ENCODE peak calls at places on chromosomes 2 and 18, in ten cellular contexts. W, Y, A, C, D, J, V, G, L and F are unnamed samples.

GRCh38 chr2:181047829-181048228 is 67.4 kb downstream of the UBE2E3 start:
- DNase-seq in W (no peak), Y (no peak), A (no peak), C (no peak), D (no peak), J (no peak), V (no peak), G (no peak), L (no peak), F (no peak)

GRCh38 chr2:66571873-66572272 is 136.9 kb downstream of the MEIS1 start:
- DNase-seq in W (peak), Y (no peak), A (no peak), C (no peak), D (no peak), J (no peak), V (no peak), G (no peak), L (no peak), F (no peak)

GRCh38 chr2:202215179-202215578 is 23.2 kb downstream of the SUMO1 start:
- DNase-seq in W (no peak), Y (no peak), A (no peak), C (no peak), D (no peak), J (no peak), V (no peak), G (no peak), L (no peak), F (no peak)

GRCh38 chr2:177405029-177405692 is 12.6 kb downstream of the AGPS start:
- DNase-seq in W (no peak), Y (no peak), A (no peak), C (no peak), D (no peak), J (no peak), V (no peak), G (no peak), L (no peak), F (no peak)

GRCh38 chr2:185188656-185189055 is 549.9 kb upstream of the FSIP2 start:
- DNase-seq in W (peak), Y (no peak), A (peak), C (no peak), D (no peak), J (no peak), V (peak), G (no peak), L (no peak), F (peak)

GRCh38 chr2:147989809-147990403 is 30.6 kb downstream of the ORC4 start:
- DNase-seq in W (peak), Y (peak), A (peak), C (peak), D (peak), J (peak), V (peak), G (no peak), L (no peak), F (peak)

GRCh38 chr2:183021613-183022012 is 16.6 kb downstream of the NCKAP1 start:
- DNase-seq in W (no peak), Y (no peak), A (no peak), C (no peak), D (no peak), J (no peak), V (no peak), G (no peak), L (no peak), F (no peak)

GRCh38 chr2:147511491-147511948 is 333.3 kb upstream of the ACVR2A start:
- DNase-seq in W (peak), Y (peak), A (no peak), C (peak), D (peak), J (peak), V (no peak), G (no peak), L (no peak), F (no peak)

GRCh38 chr2:188577231-188577630 is 285.6 kb downstream of the GULP1 start:
- DNase-seq in W (no peak), Y (no peak), A (no peak), C (no peak), D (no peak), J (no peak), V (no peak), G (no peak), L (no peak), F (no peak)

GRCh38 chr18:78304199-78304826 is 675.3 kb upstream of the SALL3 start:
- DNase-seq in W (no peak), Y (no peak), A (no peak), C (no peak), D (no peak), J (no peak), V (no peak), G (no peak), L (no peak), F (no peak)

GRCh38 chr2:151478011-151478410 is 68.3 kb downstream of the RIF1 start:
- DNase-seq in W (peak), Y (no peak), A (peak), C (no peak), D (no peak), J (peak), V (no peak), G (no peak), L (no peak), F (no peak)

GRCh38 chr2:6224267-6224666 is 532.1 kb downstream of the SOX11 start:
- DNase-seq in W (no peak), Y (no peak), A (no peak), C (no peak), D (no peak), J (no peak), V (no peak), G (no peak), L (no peak), F (no peak)

GRCh38 chr2:73984203-73984921 is at the start of gene TET3:
- DNase-seq in W (no peak), Y (peak), A (no peak), C (no peak), D (peak), J (no peak), V (no peak), G (no peak), L (no peak), F (no peak)

GRCh38 chr2:161796192-161796591 is 172.0 kb downstream of the SLC4A10 start:
- DNase-seq in W (peak), Y (peak), A (no peak), C (no peak), D (no peak), J (peak), V (peak), G (no peak), L (no peak), F (no peak)

GRCh38 chr18:79940814-79941472 is 10.5 kb downstream of the SLC66A2 start:
- DNase-seq in W (no peak), Y (no peak), A (no peak), C (no peak), D (no peak), J (no peak), V (no peak), G (no peak), L (no peak), F (no peak)

GRCh38 chr2:202491514-202491913 is 115.4 kb downstream of the BMPR2 start:
- DNase-seq in W (no peak), Y (no peak), A (no peak), C (no peak), D (no peak), J (no peak), V (no peak), G (no peak), L (no peak), F (no peak)

GRCh38 chr18:38587571-38587970 is 1022.0 kb upstream of the CELF4 start:
- DNase-seq in W (no peak), Y (no peak), A (no peak), C (no peak), D (no peak), J (no peak), V (no peak), G (no peak), L (no peak), F (no peak)

GRCh38 chr2:202375006-202375610 is 1.0 kb upstream of the BMPR2 start:
- DNase-seq in W (peak), Y (peak), A (peak), C (no peak), D (no peak), J (peak), V (no peak), G (peak), L (peak), F (peak)

GRCh38 chr18:22977847-22978701 is 44.9 kb downstream of the RBBP8 start:
- DNase-seq in W (peak), Y (peak), A (peak), C (no peak), D (no peak), J (peak), V (peak), G (no peak), L (no peak), F (peak)

GRCh38 chr2:201985740-201986735 is 47.6 kb upstream of the FZD7 start:
- DNase-seq in W (no peak), Y (no peak), A (no peak), C (no peak), D (no peak), J (no peak), V (no peak), G (no peak), L (no peak), F (no peak)

GRCh38 chr18:47075098-47075883 is 39.9 kb upstream of the ELOA2 start:
- DNase-seq in W (peak), Y (peak), A (peak), C (no peak), D (no peak), J (no peak), V (no peak), G (no peak), L (no peak), F (no peak)

GRCh38 chr2:23803965-23804542 is 122.9 kb downstream of the ATAD2B start:
- DNase-seq in W (peak), Y (no peak), A (peak), C (no peak), D (no peak), J (peak), V (no peak), G (no peak), L (no peak), F (no peak)

GRCh38 chr2:88582030-88582429 is 45.2 kb downstream of the EIF2AK3 start:
- DNase-seq in W (peak), Y (no peak), A (no peak), C (no peak), D (no peak), J (no peak), V (no peak), G (no peak), L (no peak), F (no peak)

GRCh38 chr2:176110975-176111663 is 4.0 kb downstream of the HOXD11 start:
- DNase-seq in W (peak), Y (peak), A (no peak), C (no peak), D (no peak), J (peak), V (no peak), G (no peak), L (no peak), F (no peak)

GRCh38 chr2:85540131-85540587 is 1.2 kb downstream of the MAT2A start:
- DNase-seq in W (peak), Y (no peak), A (no peak), C (no peak), D (no peak), J (peak), V (no peak), G (no peak), L (no peak), F (peak)

GRCh38 chr2:201261471-201261870 is 1.1 kb downstream of the CASP8 start:
- DNase-seq in W (no peak), Y (no peak), A (no peak), C (no peak), D (peak), J (no peak), V (no peak), G (peak), L (peak), F (no peak)

GRCh38 chr18:2572892-2573291 is 1.5 kb downstream of the NDC80 start:
- DNase-seq in W (no peak), Y (no peak), A (no peak), C (no peak), D (no peak), J (peak), V (no peak), G (no peak), L (no peak), F (peak)

GRCh38 chr18:12014976-12015696 is 33.8 kb downstream of the IMPA2 start:
- DNase-seq in W (no peak), Y (no peak), A (no peak), C (no peak), D (no peak), J (no peak), V (no peak), G (no peak), L (no peak), F (no peak)

GRCh38 chr2:66925128-66925527 is 472.0 kb upstream of the ETAA1 start:
- DNase-seq in W (peak), Y (peak), A (peak), C (no peak), D (no peak), J (peak), V (no peak), G (no peak), L (no peak), F (peak)

GRCh38 chr2:238108423-238109201 is 8.5 kb downstream of the ESPNL start:
- DNase-seq in W (no peak), Y (no peak), A (no peak), C (no peak), D (no peak), J (no peak), V (no peak), G (no peak), L (no peak), F (no peak)

GRCh38 chr2:24496959-24497358 is 5.9 kb downstream of the NCOA1 start:
- DNase-seq in W (no peak), Y (no peak), A (no peak), C (no peak), D (no peak), J (no peak), V (no peak), G (no peak), L (no peak), F (no peak)